ENCODE peak calls at places on chromosomes 7 and 10, in five cellular contexts. One of them, this sample, is unnamed.

GRCh38 chr10:100370976-100371706 is 24.1 kb downstream of the SCD start:
- DNase-seq in GM03348: peak
- DNase-seq in GDM1: peak
- DNase-seq in stimulated activated CD4-positive, alpha-beta T cell treated with anti-CD3 and anti-CD28 coated beads, Interleukin-2, amount 100 ng/mL, for 48 hours: peak
- DNase-seq in HCT116: peak
- DNase-seq in this sample: peak

GRCh38 chr10:13848530-13849425 is 262.0 kb downstream of the PRPF18 start:
- DNase-seq in GDM1: no peak
- DNase-seq in GM03348: no peak
- DNase-seq in stimulated activated CD4-positive, alpha-beta T cell treated with anti-CD3 and anti-CD28 coated beads, Interleukin-2, amount 100 ng/mL, for 48 hours: no peak
- DNase-seq in HCT116: no peak
- DNase-seq in this sample: no peak

GRCh38 chr10:5625992-5626777 is 40.2 kb downstream of the ASB13 start:
- DNase-seq in HCT116: no peak
- DNase-seq in GDM1: no peak
- DNase-seq in GM03348: no peak
- DNase-seq in stimulated activated CD4-positive, alpha-beta T cell treated with anti-CD3 and anti-CD28 coated beads, Interleukin-2, amount 100 ng/mL, for 48 hours: no peak
- DNase-seq in this sample: no peak

GRCh38 chr7:147525295-147525694 is 1065.3 kb upstream of the C7orf33 start:
- DNase-seq in stimulated activated CD4-positive, alpha-beta T cell treated with anti-CD3 and anti-CD28 coated beads, Interleukin-2, amount 100 ng/mL, for 48 hours: no peak
- DNase-seq in HCT116: no peak
- DNase-seq in GDM1: no peak
- DNase-seq in GM03348: no peak
- DNase-seq in this sample: no peak

GRCh38 chr10:129501652-129502436 is 34.8 kb downstream of the MGMT start:
- DNase-seq in GM03348: no peak
- DNase-seq in HCT116: no peak
- DNase-seq in stimulated activated CD4-positive, alpha-beta T cell treated with anti-CD3 and anti-CD28 coated beads, Interleukin-2, amount 100 ng/mL, for 48 hours: no peak
- DNase-seq in GDM1: no peak
- DNase-seq in this sample: peak

GRCh38 chr10:12984165-12984747 is 17.3 kb downstream of the CCDC3 start:
- DNase-seq in GDM1: no peak
- DNase-seq in HCT116: peak
- DNase-seq in stimulated activated CD4-positive, alpha-beta T cell treated with anti-CD3 and anti-CD28 coated beads, Interleukin-2, amount 100 ng/mL, for 48 hours: no peak
- DNase-seq in GM03348: no peak
- DNase-seq in this sample: no peak

GRCh38 chr7:105097619-105098018 is 83.6 kb downstream of the KMT2E start:
- DNase-seq in stimulated activated CD4-positive, alpha-beta T cell treated with anti-CD3 and anti-CD28 coated beads, Interleukin-2, amount 100 ng/mL, for 48 hours: no peak
- DNase-seq in GDM1: no peak
- DNase-seq in GM03348: peak
- DNase-seq in HCT116: no peak
- DNase-seq in this sample: no peak

GRCh38 chr7:158567153-158567603 is 20.4 kb downstream of the PTPRN2 start:
- DNase-seq in HCT116: no peak
- DNase-seq in GDM1: no peak
- DNase-seq in stimulated activated CD4-positive, alpha-beta T cell treated with anti-CD3 and anti-CD28 coated beads, Interleukin-2, amount 100 ng/mL, for 48 hours: no peak
- DNase-seq in GM03348: no peak
- DNase-seq in this sample: no peak

GRCh38 chr7:151046603-151047573 is 1.4 kb upstream of the ASIC3 start:
- DNase-seq in GM03348: peak
- DNase-seq in HCT116: no peak
- DNase-seq in GDM1: no peak
- DNase-seq in stimulated activated CD4-positive, alpha-beta T cell treated with anti-CD3 and anti-CD28 coated beads, Interleukin-2, amount 100 ng/mL, for 48 hours: no peak
- DNase-seq in this sample: no peak

GRCh38 chr10:3077940-3078630 is 10.7 kb downstream of the PFKP start:
- DNase-seq in stimulated activated CD4-positive, alpha-beta T cell treated with anti-CD3 and anti-CD28 coated beads, Interleukin-2, amount 100 ng/mL, for 48 hours: no peak
- DNase-seq in HCT116: no peak
- DNase-seq in GDM1: no peak
- DNase-seq in GM03348: no peak
- DNase-seq in this sample: no peak

GRCh38 chr10:102919237-102919959 is 1.3 kb downstream of the CNNM2 start:
- DNase-seq in HCT116: no peak
- DNase-seq in stimulated activated CD4-positive, alpha-beta T cell treated with anti-CD3 and anti-CD28 coated beads, Interleukin-2, amount 100 ng/mL, for 48 hours: peak
- DNase-seq in GM03348: peak
- DNase-seq in GDM1: no peak
- DNase-seq in this sample: no peak

GRCh38 chr7:91503934-91504575 is 239.8 kb downstream of the FZD1 start:
- DNase-seq in GDM1: no peak
- DNase-seq in stimulated activated CD4-positive, alpha-beta T cell treated with anti-CD3 and anti-CD28 coated beads, Interleukin-2, amount 100 ng/mL, for 48 hours: no peak
- DNase-seq in GM03348: no peak
- DNase-seq in HCT116: no peak
- DNase-seq in this sample: no peak

GRCh38 chr10:1109795-1110673 is 53.8 kb downstream of the WDR37 start:
- DNase-seq in HCT116: peak
- DNase-seq in GM03348: peak
- DNase-seq in GDM1: peak
- DNase-seq in stimulated activated CD4-positive, alpha-beta T cell treated with anti-CD3 and anti-CD28 coated beads, Interleukin-2, amount 100 ng/mL, for 48 hours: peak
- DNase-seq in this sample: peak

GRCh38 chr7:44633254-44634186 is 27.1 kb downstream of the OGDH start:
- DNase-seq in GM03348: peak
- DNase-seq in stimulated activated CD4-positive, alpha-beta T cell treated with anti-CD3 and anti-CD28 coated beads, Interleukin-2, amount 100 ng/mL, for 48 hours: peak
- DNase-seq in HCT116: no peak
- DNase-seq in GDM1: no peak
- DNase-seq in this sample: peak

GRCh38 chr10:104049497-104050250 is 36.0 kb downstream of the COL17A1 start:
- DNase-seq in HCT116: peak
- DNase-seq in GDM1: no peak
- DNase-seq in stimulated activated CD4-positive, alpha-beta T cell treated with anti-CD3 and anti-CD28 coated beads, Interleukin-2, amount 100 ng/mL, for 48 hours: no peak
- DNase-seq in GM03348: peak
- DNase-seq in this sample: no peak

GRCh38 chr7:124412531-124412930 is 353.1 kb downstream of the GPR37 start:
- DNase-seq in GDM1: no peak
- DNase-seq in HCT116: no peak
- DNase-seq in GM03348: no peak
- DNase-seq in stimulated activated CD4-positive, alpha-beta T cell treated with anti-CD3 and anti-CD28 coated beads, Interleukin-2, amount 100 ng/mL, for 48 hours: no peak
- DNase-seq in this sample: no peak

GRCh38 chr10:77856566-77856965 is 70.0 kb downstream of the DLG5 start:
- DNase-seq in stimulated activated CD4-positive, alpha-beta T cell treated with anti-CD3 and anti-CD28 coated beads, Interleukin-2, amount 100 ng/mL, for 48 hours: no peak
- DNase-seq in GDM1: no peak
- DNase-seq in GM03348: no peak
- DNase-seq in HCT116: no peak
- DNase-seq in this sample: no peak

GRCh38 chr7:148290451-148291005 is 300.0 kb upstream of the C7orf33 start:
- DNase-seq in GDM1: no peak
- DNase-seq in GM03348: no peak
- DNase-seq in HCT116: no peak
- DNase-seq in stimulated activated CD4-positive, alpha-beta T cell treated with anti-CD3 and anti-CD28 coated beads, Interleukin-2, amount 100 ng/mL, for 48 hours: no peak
- DNase-seq in this sample: no peak

GRCh38 chr10:110872145-110872983 is 636 bp downstream of the PDCD4 start:
- DNase-seq in GM03348: peak
- DNase-seq in HCT116: no peak
- DNase-seq in GDM1: peak
- DNase-seq in stimulated activated CD4-positive, alpha-beta T cell treated with anti-CD3 and anti-CD28 coated beads, Interleukin-2, amount 100 ng/mL, for 48 hours: peak
- DNase-seq in this sample: peak

GRCh38 chr7:26959290-26959689 is 94.9 kb upstream of the SKAP2 start:
- DNase-seq in HCT116: no peak
- DNase-seq in GDM1: no peak
- DNase-seq in GM03348: no peak
- DNase-seq in stimulated activated CD4-positive, alpha-beta T cell treated with anti-CD3 and anti-CD28 coated beads, Interleukin-2, amount 100 ng/mL, for 48 hours: no peak
- DNase-seq in this sample: no peak